ENCODE peak calls at places on chromosomes 16 and 17, in five cellular contexts. One of them, this sample, is unnamed.

GRCh38 chr17:77036841-77037381 is 103.9 kb upstream of the SEC14L1 start:
- DNase-seq in stromal cell of bone marrow: peak
- DNase-seq in NCI-H774: peak
- DNase-seq in activated CD4-positive, alpha-beta T cell treated with anti-CD3 and anti-CD28 coated beads, Interleukin-2, amount 50 U/mL, for 48 hours: no peak
- DNase-seq in heart left ventricle: peak
- DNase-seq in this sample: no peak

GRCh38 chr17:75565066-75565465 is 22.5 kb upstream of the MYO15B start:
- DNase-seq in stromal cell of bone marrow: peak
- DNase-seq in NCI-H774: no peak
- DNase-seq in activated CD4-positive, alpha-beta T cell treated with anti-CD3 and anti-CD28 coated beads, Interleukin-2, amount 50 U/mL, for 48 hours: no peak
- DNase-seq in heart left ventricle: no peak
- DNase-seq in this sample: peak

GRCh38 chr17:34619687-34620217 is 40.4 kb downstream of the TMEM132E start:
- DNase-seq in stromal cell of bone marrow: no peak
- DNase-seq in NCI-H774: no peak
- DNase-seq in activated CD4-positive, alpha-beta T cell treated with anti-CD3 and anti-CD28 coated beads, Interleukin-2, amount 50 U/mL, for 48 hours: no peak
- DNase-seq in heart left ventricle: no peak
- DNase-seq in this sample: no peak

GRCh38 chr17:53499277-53499676 is 323.4 kb upstream of the KIF2B start:
- DNase-seq in stromal cell of bone marrow: no peak
- DNase-seq in NCI-H774: no peak
- DNase-seq in activated CD4-positive, alpha-beta T cell treated with anti-CD3 and anti-CD28 coated beads, Interleukin-2, amount 50 U/mL, for 48 hours: no peak
- DNase-seq in heart left ventricle: no peak
- DNase-seq in this sample: no peak

GRCh38 chr17:33057564-33057963 is 65.9 kb downstream of the SPACA3 start:
- DNase-seq in stromal cell of bone marrow: no peak
- DNase-seq in NCI-H774: no peak
- DNase-seq in activated CD4-positive, alpha-beta T cell treated with anti-CD3 and anti-CD28 coated beads, Interleukin-2, amount 50 U/mL, for 48 hours: no peak
- DNase-seq in heart left ventricle: no peak
- DNase-seq in this sample: no peak

GRCh38 chr17:77480509-77481215 is 339.9 kb downstream of the SEC14L1 start:
- DNase-seq in stromal cell of bone marrow: no peak
- DNase-seq in NCI-H774: no peak
- DNase-seq in activated CD4-positive, alpha-beta T cell treated with anti-CD3 and anti-CD28 coated beads, Interleukin-2, amount 50 U/mL, for 48 hours: no peak
- DNase-seq in heart left ventricle: no peak
- DNase-seq in this sample: no peak

GRCh38 chr17:18362509-18363020 is 785 bp downstream of the SHMT1 start:
- DNase-seq in stromal cell of bone marrow: no peak
- DNase-seq in NCI-H774: no peak
- DNase-seq in activated CD4-positive, alpha-beta T cell treated with anti-CD3 and anti-CD28 coated beads, Interleukin-2, amount 50 U/mL, for 48 hours: no peak
- DNase-seq in heart left ventricle: peak
- DNase-seq in this sample: no peak

GRCh38 chr17:79135628-79136405 is 61.2 kb downstream of the ENGASE start:
- DNase-seq in stromal cell of bone marrow: no peak
- DNase-seq in NCI-H774: no peak
- DNase-seq in activated CD4-positive, alpha-beta T cell treated with anti-CD3 and anti-CD28 coated beads, Interleukin-2, amount 50 U/mL, for 48 hours: no peak
- DNase-seq in heart left ventricle: no peak
- DNase-seq in this sample: no peak

GRCh38 chr17:38870259-38871165 is 654 bp downstream of the LASP1 start:
- DNase-seq in stromal cell of bone marrow: peak
- DNase-seq in NCI-H774: peak
- DNase-seq in activated CD4-positive, alpha-beta T cell treated with anti-CD3 and anti-CD28 coated beads, Interleukin-2, amount 50 U/mL, for 48 hours: peak
- DNase-seq in heart left ventricle: peak
- DNase-seq in this sample: no peak

GRCh38 chr17:65855675-65856074 is 294.2 kb upstream of the AXIN2 start:
- DNase-seq in stromal cell of bone marrow: no peak
- DNase-seq in NCI-H774: no peak
- DNase-seq in activated CD4-positive, alpha-beta T cell treated with anti-CD3 and anti-CD28 coated beads, Interleukin-2, amount 50 U/mL, for 48 hours: no peak
- DNase-seq in heart left ventricle: no peak
- DNase-seq in this sample: no peak

GRCh38 chr16:75385507-75386152 is 47.7 kb downstream of the CFDP1 start:
- DNase-seq in stromal cell of bone marrow: peak
- DNase-seq in NCI-H774: no peak
- DNase-seq in activated CD4-positive, alpha-beta T cell treated with anti-CD3 and anti-CD28 coated beads, Interleukin-2, amount 50 U/mL, for 48 hours: no peak
- DNase-seq in heart left ventricle: no peak
- DNase-seq in this sample: peak

GRCh38 chr16:22977294-22977697 is 163.3 kb downstream of the HS3ST2 start:
- DNase-seq in stromal cell of bone marrow: peak
- DNase-seq in NCI-H774: no peak
- DNase-seq in activated CD4-positive, alpha-beta T cell treated with anti-CD3 and anti-CD28 coated beads, Interleukin-2, amount 50 U/mL, for 48 hours: no peak
- DNase-seq in heart left ventricle: no peak
- DNase-seq in this sample: no peak

GRCh38 chr17:76166906-76167305 is 25.9 kb upstream of the FOXJ1 start:
- DNase-seq in stromal cell of bone marrow: no peak
- DNase-seq in NCI-H774: no peak
- DNase-seq in activated CD4-positive, alpha-beta T cell treated with anti-CD3 and anti-CD28 coated beads, Interleukin-2, amount 50 U/mL, for 48 hours: no peak
- DNase-seq in heart left ventricle: no peak
- DNase-seq in this sample: no peak

GRCh38 chr17:3040882-3041281 is 22.5 kb downstream of the OR1D5 start:
- DNase-seq in stromal cell of bone marrow: no peak
- DNase-seq in NCI-H774: no peak
- DNase-seq in activated CD4-positive, alpha-beta T cell treated with anti-CD3 and anti-CD28 coated beads, Interleukin-2, amount 50 U/mL, for 48 hours: no peak
- DNase-seq in heart left ventricle: no peak
- DNase-seq in this sample: no peak

GRCh38 chr17:6455321-6455705 is 11.1 kb downstream of the PIMREG start:
- DNase-seq in stromal cell of bone marrow: no peak
- DNase-seq in NCI-H774: no peak
- DNase-seq in activated CD4-positive, alpha-beta T cell treated with anti-CD3 and anti-CD28 coated beads, Interleukin-2, amount 50 U/mL, for 48 hours: peak
- DNase-seq in heart left ventricle: peak
- DNase-seq in this sample: no peak

GRCh38 chr17:71432378-71433315 is 688.2 kb upstream of the SOX9 start:
- DNase-seq in stromal cell of bone marrow: no peak
- DNase-seq in NCI-H774: no peak
- DNase-seq in activated CD4-positive, alpha-beta T cell treated with anti-CD3 and anti-CD28 coated beads, Interleukin-2, amount 50 U/mL, for 48 hours: no peak
- DNase-seq in heart left ventricle: no peak
- DNase-seq in this sample: no peak

GRCh38 chr17:67779098-67779672 is 46.1 kb upstream of the BPTF start:
- DNase-seq in stromal cell of bone marrow: no peak
- DNase-seq in NCI-H774: peak
- DNase-seq in activated CD4-positive, alpha-beta T cell treated with anti-CD3 and anti-CD28 coated beads, Interleukin-2, amount 50 U/mL, for 48 hours: peak
- DNase-seq in heart left ventricle: peak
- DNase-seq in this sample: peak

GRCh38 chr16:19578378-19578851 is 22.9 kb downstream of the VPS35L start:
- DNase-seq in stromal cell of bone marrow: no peak
- DNase-seq in NCI-H774: no peak
- DNase-seq in activated CD4-positive, alpha-beta T cell treated with anti-CD3 and anti-CD28 coated beads, Interleukin-2, amount 50 U/mL, for 48 hours: no peak
- DNase-seq in heart left ventricle: no peak
- DNase-seq in this sample: no peak

GRCh38 chr17:57747221-57748017 is 2.3 kb upstream of the CCDC182 start:
- DNase-seq in stromal cell of bone marrow: peak
- DNase-seq in NCI-H774: peak
- DNase-seq in activated CD4-positive, alpha-beta T cell treated with anti-CD3 and anti-CD28 coated beads, Interleukin-2, amount 50 U/mL, for 48 hours: peak
- DNase-seq in heart left ventricle: no peak
- DNase-seq in this sample: peak

GRCh38 chr17:19738757-19739156 is 9.3 kb downstream of the ALDH3A1 start:
- DNase-seq in stromal cell of bone marrow: no peak
- DNase-seq in NCI-H774: no peak
- DNase-seq in activated CD4-positive, alpha-beta T cell treated with anti-CD3 and anti-CD28 coated beads, Interleukin-2, amount 50 U/mL, for 48 hours: no peak
- DNase-seq in heart left ventricle: no peak
- DNase-seq in this sample: no peak

GRCh38 chr17:77721823-77722160 is 236.7 kb upstream of the TNRC6C start:
- DNase-seq in stromal cell of bone marrow: no peak
- DNase-seq in NCI-H774: no peak
- DNase-seq in activated CD4-positive, alpha-beta T cell treated with anti-CD3 and anti-CD28 coated beads, Interleukin-2, amount 50 U/mL, for 48 hours: no peak
- DNase-seq in heart left ventricle: no peak
- DNase-seq in this sample: no peak

GRCh38 chr17:30222741-30223175 is 12.7 kb downstream of the SLC6A4 start:
- DNase-seq in stromal cell of bone marrow: no peak
- DNase-seq in NCI-H774: no peak
- DNase-seq in activated CD4-positive, alpha-beta T cell treated with anti-CD3 and anti-CD28 coated beads, Interleukin-2, amount 50 U/mL, for 48 hours: no peak
- DNase-seq in heart left ventricle: no peak
- DNase-seq in this sample: no peak

GRCh38 chr16:57513371-57514102 is 22.8 kb downstream of the CCDC102A start:
- DNase-seq in stromal cell of bone marrow: no peak
- DNase-seq in NCI-H774: no peak
- DNase-seq in activated CD4-positive, alpha-beta T cell treated with anti-CD3 and anti-CD28 coated beads, Interleukin-2, amount 50 U/mL, for 48 hours: no peak
- DNase-seq in heart left ventricle: no peak
- DNase-seq in this sample: no peak

GRCh38 chr17:72597354-72598087 is 476.7 kb downstream of the SOX9 start:
- DNase-seq in stromal cell of bone marrow: no peak
- DNase-seq in NCI-H774: no peak
- DNase-seq in activated CD4-positive, alpha-beta T cell treated with anti-CD3 and anti-CD28 coated beads, Interleukin-2, amount 50 U/mL, for 48 hours: no peak
- DNase-seq in heart left ventricle: no peak
- DNase-seq in this sample: no peak

GRCh38 chr16:69921125-69921524 is 30.0 kb upstream of the CLEC18A start:
- DNase-seq in stromal cell of bone marrow: peak
- DNase-seq in NCI-H774: no peak
- DNase-seq in activated CD4-positive, alpha-beta T cell treated with anti-CD3 and anti-CD28 coated beads, Interleukin-2, amount 50 U/mL, for 48 hours: no peak
- DNase-seq in heart left ventricle: no peak
- DNase-seq in this sample: no peak